ENCODE peak calls at places on chromosomes 3 and 15, in ten cellular contexts. One of them, this sample, is unnamed.

GRCh38 chr15:59885832-59886231 is 118.3 kb upstream of the FOXB1 start:
- DNase-seq in heart right ventricle: no peak
- DNase-seq in mesothelial cell of epicardium: no peak
- DNase-seq in fibroblast of pulmonary artery: peak; percentile 11
- DNase-seq in endothelial cell: peak; percentile 9
- DNase-seq in dorsolateral prefrontal cortex: no peak
- DNase-seq in B cell: no peak
- DNase-seq in fibroblast of mammary gland: peak; percentile 64
- DNase-seq in IMR-90: no peak
- DNase-seq in cardiac fibroblast: peak; percentile 31
- DNase-seq in this sample: no peak

GRCh38 chr3:49021813-49022720 is at the start of gene NDUFAF3:
- DNase-seq in IMR-90: peak; percentile 92
- DNase-seq in endothelial cell: peak; percentile 98
- DNase-seq in cardiac fibroblast: peak; percentile 95
- DNase-seq in heart right ventricle: peak; percentile 95
- DNase-seq in mesothelial cell of epicardium: peak; percentile 96
- DNase-seq in dorsolateral prefrontal cortex: peak; percentile 91
- DNase-seq in fibroblast of pulmonary artery: peak; percentile 95
- DNase-seq in fibroblast of mammary gland: peak; percentile 92
- DNase-seq in B cell: peak; percentile 96
- DNase-seq in this sample: peak; percentile 91

GRCh38 chr3:153090973-153091372 is 71.1 kb upstream of the RAP2B start:
- DNase-seq in mesothelial cell of epicardium: no peak
- DNase-seq in dorsolateral prefrontal cortex: no peak
- DNase-seq in B cell: no peak
- DNase-seq in IMR-90: no peak
- DNase-seq in endothelial cell: no peak
- DNase-seq in fibroblast of mammary gland: no peak
- DNase-seq in heart right ventricle: no peak
- DNase-seq in cardiac fibroblast: no peak
- DNase-seq in fibroblast of pulmonary artery: no peak
- DNase-seq in this sample: no peak

GRCh38 chr15:68787609-68788264 is 33.0 kb downstream of the ANP32A start:
- DNase-seq in mesothelial cell of epicardium: no peak
- DNase-seq in endothelial cell: no peak
- DNase-seq in IMR-90: no peak
- DNase-seq in cardiac fibroblast: no peak
- DNase-seq in heart right ventricle: no peak
- DNase-seq in fibroblast of mammary gland: no peak
- DNase-seq in dorsolateral prefrontal cortex: no peak
- DNase-seq in fibroblast of pulmonary artery: no peak
- DNase-seq in B cell: no peak
- DNase-seq in this sample: no peak

GRCh38 chr3:36815375-36815774 is 51.0 kb upstream of the DCLK3 start:
- DNase-seq in endothelial cell: no peak
- DNase-seq in dorsolateral prefrontal cortex: no peak
- DNase-seq in IMR-90: no peak
- DNase-seq in heart right ventricle: no peak
- DNase-seq in B cell: no peak
- DNase-seq in cardiac fibroblast: no peak
- DNase-seq in fibroblast of pulmonary artery: no peak
- DNase-seq in fibroblast of mammary gland: no peak
- DNase-seq in mesothelial cell of epicardium: no peak
- DNase-seq in this sample: no peak

GRCh38 chr3:8632402-8633237 is 12.0 kb downstream of the SSUH2 start:
- DNase-seq in cardiac fibroblast: no peak
- DNase-seq in mesothelial cell of epicardium: no peak
- DNase-seq in B cell: no peak
- DNase-seq in heart right ventricle: no peak
- DNase-seq in fibroblast of mammary gland: no peak
- DNase-seq in dorsolateral prefrontal cortex: no peak
- DNase-seq in endothelial cell: no peak
- DNase-seq in fibroblast of pulmonary artery: no peak
- DNase-seq in IMR-90: no peak
- DNase-seq in this sample: no peak

GRCh38 chr3:66985336-66985920 is 12.7 kb upstream of the KBTBD8 start:
- DNase-seq in dorsolateral prefrontal cortex: no peak
- DNase-seq in cardiac fibroblast: peak; percentile 41
- DNase-seq in IMR-90: no peak
- DNase-seq in heart right ventricle: no peak
- DNase-seq in fibroblast of pulmonary artery: no peak
- DNase-seq in B cell: no peak
- DNase-seq in fibroblast of mammary gland: peak; percentile 5
- DNase-seq in endothelial cell: no peak
- DNase-seq in mesothelial cell of epicardium: no peak
- DNase-seq in this sample: no peak

GRCh38 chr3:50539356-50539838 is 28.1 kb downstream of the C3orf18 start:
- DNase-seq in fibroblast of mammary gland: no peak
- DNase-seq in mesothelial cell of epicardium: no peak
- DNase-seq in B cell: no peak
- DNase-seq in cardiac fibroblast: no peak
- DNase-seq in heart right ventricle: no peak
- DNase-seq in dorsolateral prefrontal cortex: no peak
- DNase-seq in endothelial cell: no peak
- DNase-seq in IMR-90: no peak
- DNase-seq in fibroblast of pulmonary artery: no peak
- DNase-seq in this sample: no peak

GRCh38 chr3:129015388-129016105 is 14.4 kb downstream of the EFCC1 start:
- DNase-seq in fibroblast of mammary gland: no peak
- DNase-seq in B cell: no peak
- DNase-seq in IMR-90: no peak
- DNase-seq in dorsolateral prefrontal cortex: no peak
- DNase-seq in heart right ventricle: peak; percentile 59
- DNase-seq in mesothelial cell of epicardium: no peak
- DNase-seq in cardiac fibroblast: no peak
- DNase-seq in fibroblast of pulmonary artery: peak; percentile 20
- DNase-seq in endothelial cell: peak; percentile 71
- DNase-seq in this sample: no peak

GRCh38 chr3:124260206-124260915 is 268.4 kb upstream of the ROPN1 start:
- DNase-seq in heart right ventricle: peak; percentile 32
- DNase-seq in cardiac fibroblast: peak; percentile 88
- DNase-seq in endothelial cell: no peak
- DNase-seq in IMR-90: peak; percentile 73
- DNase-seq in mesothelial cell of epicardium: no peak
- DNase-seq in B cell: no peak
- DNase-seq in dorsolateral prefrontal cortex: peak; percentile 64
- DNase-seq in fibroblast of mammary gland: peak; percentile 82
- DNase-seq in fibroblast of pulmonary artery: peak; percentile 80
- DNase-seq in this sample: peak; percentile 81

GRCh38 chr3:194787650-194788049 is 102.0 kb downstream of the FAM43A start:
- DNase-seq in fibroblast of mammary gland: no peak
- DNase-seq in mesothelial cell of epicardium: no peak
- DNase-seq in cardiac fibroblast: no peak
- DNase-seq in B cell: no peak
- DNase-seq in IMR-90: no peak
- DNase-seq in fibroblast of pulmonary artery: no peak
- DNase-seq in dorsolateral prefrontal cortex: no peak
- DNase-seq in endothelial cell: no peak
- DNase-seq in heart right ventricle: no peak
- DNase-seq in this sample: no peak

GRCh38 chr15:76235186-76235826 is 76.0 kb downstream of the ETFA start:
- DNase-seq in cardiac fibroblast: peak; percentile 66
- DNase-seq in B cell: peak; percentile 29
- DNase-seq in endothelial cell: no peak
- DNase-seq in fibroblast of pulmonary artery: peak; percentile 71
- DNase-seq in mesothelial cell of epicardium: no peak
- DNase-seq in dorsolateral prefrontal cortex: no peak
- DNase-seq in heart right ventricle: no peak
- DNase-seq in IMR-90: peak; percentile 53
- DNase-seq in fibroblast of mammary gland: peak; percentile 48
- DNase-seq in this sample: peak; percentile 70

GRCh38 chr3:52349611-52350395 is 33.7 kb downstream of the DNAH1 start:
- DNase-seq in endothelial cell: no peak
- DNase-seq in fibroblast of pulmonary artery: no peak
- DNase-seq in dorsolateral prefrontal cortex: no peak
- DNase-seq in mesothelial cell of epicardium: no peak
- DNase-seq in cardiac fibroblast: no peak
- DNase-seq in IMR-90: no peak
- DNase-seq in fibroblast of mammary gland: no peak
- DNase-seq in B cell: no peak
- DNase-seq in heart right ventricle: no peak
- DNase-seq in this sample: no peak

GRCh38 chr3:156583469-156583868 is 28.6 kb upstream of the SSR3 start:
- DNase-seq in mesothelial cell of epicardium: no peak
- DNase-seq in fibroblast of pulmonary artery: no peak
- DNase-seq in endothelial cell: no peak
- DNase-seq in dorsolateral prefrontal cortex: no peak
- DNase-seq in cardiac fibroblast: no peak
- DNase-seq in B cell: no peak
- DNase-seq in fibroblast of mammary gland: no peak
- DNase-seq in heart right ventricle: no peak
- DNase-seq in IMR-90: no peak
- DNase-seq in this sample: no peak

GRCh38 chr15:63274427-63274826 is 3.0 kb upstream of the APH1B start:
- DNase-seq in fibroblast of mammary gland: no peak
- DNase-seq in IMR-90: no peak
- DNase-seq in mesothelial cell of epicardium: no peak
- DNase-seq in dorsolateral prefrontal cortex: no peak
- DNase-seq in cardiac fibroblast: no peak
- DNase-seq in heart right ventricle: no peak
- DNase-seq in B cell: no peak
- DNase-seq in endothelial cell: no peak
- DNase-seq in fibroblast of pulmonary artery: no peak
- DNase-seq in this sample: no peak

GRCh38 chr3:128969993-128970740 is 23.7 kb downstream of the CFAP92 start:
- DNase-seq in dorsolateral prefrontal cortex: no peak
- DNase-seq in mesothelial cell of epicardium: peak; percentile 73
- DNase-seq in IMR-90: peak; percentile 37
- DNase-seq in heart right ventricle: peak; percentile 29
- DNase-seq in B cell: peak; percentile 77
- DNase-seq in endothelial cell: peak; percentile 55
- DNase-seq in fibroblast of pulmonary artery: peak; percentile 61
- DNase-seq in fibroblast of mammary gland: peak; percentile 42
- DNase-seq in cardiac fibroblast: peak; percentile 60
- DNase-seq in this sample: peak; percentile 17

GRCh38 chr3:5093786-5094185 is 28.3 kb upstream of the ARL8B start:
- DNase-seq in heart right ventricle: no peak
- DNase-seq in endothelial cell: no peak
- DNase-seq in dorsolateral prefrontal cortex: no peak
- DNase-seq in fibroblast of pulmonary artery: no peak
- DNase-seq in IMR-90: no peak
- DNase-seq in mesothelial cell of epicardium: no peak
- DNase-seq in B cell: no peak
- DNase-seq in fibroblast of mammary gland: peak; percentile 14
- DNase-seq in cardiac fibroblast: no peak
- DNase-seq in this sample: no peak

DNA sequence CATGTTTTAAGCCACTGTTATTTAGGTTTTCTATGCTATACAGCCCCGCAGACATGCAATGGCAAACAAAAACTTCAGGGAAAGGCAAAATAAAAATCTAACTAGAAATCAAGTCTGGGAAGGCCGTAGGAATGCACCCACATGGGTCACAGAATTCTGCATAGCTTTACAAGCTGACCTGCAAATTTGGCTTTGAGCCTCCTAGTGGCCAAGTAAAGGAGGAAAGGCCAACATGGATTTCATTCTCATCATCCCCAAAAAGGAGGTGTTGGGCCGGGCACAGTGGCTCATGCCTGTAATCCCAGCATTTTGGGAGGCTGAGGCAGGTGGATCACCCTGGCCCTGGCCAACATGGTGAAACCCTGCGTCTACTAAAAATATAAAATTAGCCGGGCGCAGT is 124.3 kb downstream of the FBLN2 start:
- DNase-seq in IMR-90: no peak
- DNase-seq in cardiac fibroblast: peak; percentile 7
- DNase-seq in mesothelial cell of epicardium: no peak
- DNase-seq in dorsolateral prefrontal cortex: no peak
- DNase-seq in B cell: no peak
- DNase-seq in fibroblast of pulmonary artery: no peak
- DNase-seq in heart right ventricle: no peak
- DNase-seq in endothelial cell: no peak
- DNase-seq in fibroblast of mammary gland: no peak
- DNase-seq in this sample: peak; percentile 14
- TF ChIP-seq CTCF in IMR-90: no peak
- TF ChIP-seq CTCF in cardiac fibroblast: peak; percentile 16
- TF ChIP-seq CTCF in mesothelial cell of epicardium: peak; percentile 44
- TF ChIP-seq CTCF in dorsolateral prefrontal cortex: no peak
- TF ChIP-seq CTCF in B cell: no peak
- TF ChIP-seq CTCF in fibroblast of pulmonary artery: peak; percentile 38
- TF ChIP-seq CTCF in heart right ventricle: no peak
- TF ChIP-seq CTCF in endothelial cell: no peak
- TF ChIP-seq CTCF in fibroblast of mammary gland: peak; percentile 28
- TF ChIP-seq CTCF in this sample: peak; percentile 75

DNA sequence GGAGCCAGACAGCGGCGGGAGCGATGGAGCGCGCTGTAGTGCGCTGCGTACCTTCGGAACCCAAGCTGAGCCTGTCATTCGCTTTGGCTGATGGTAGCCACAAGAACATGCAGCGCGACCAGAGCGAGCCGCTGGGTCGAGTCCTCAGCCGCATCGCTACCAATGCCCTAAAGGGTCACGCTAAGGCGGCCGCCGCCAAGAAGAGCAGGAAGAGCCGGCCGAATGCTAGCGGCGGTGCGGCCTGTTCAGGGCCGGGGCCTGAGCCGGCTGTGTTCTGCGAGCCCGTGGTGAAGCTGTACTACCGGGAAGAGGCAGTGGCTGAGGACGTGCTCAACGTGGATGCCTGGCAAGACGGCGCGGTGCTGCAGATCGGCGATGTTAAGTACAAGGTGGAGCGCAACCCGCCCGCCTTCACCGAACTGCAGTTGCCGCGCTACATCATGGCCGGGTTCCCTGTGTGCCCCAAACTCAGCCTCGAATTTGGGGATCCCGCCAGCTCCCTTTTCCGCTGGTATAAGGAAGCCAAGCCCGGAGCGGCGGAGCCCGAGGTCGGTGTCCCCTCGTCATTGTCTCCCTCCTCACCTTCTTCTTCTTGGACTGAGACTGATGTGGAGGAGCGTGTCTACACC is 499 bp downstream of the PDE12 start:
- DNase-seq in fibroblast of mammary gland: peak; percentile 24
- DNase-seq in cardiac fibroblast: no peak
- DNase-seq in mesothelial cell of epicardium: peak; percentile 55
- DNase-seq in endothelial cell: peak; percentile 41
- DNase-seq in dorsolateral prefrontal cortex: peak; percentile 33
- DNase-seq in heart right ventricle: peak; percentile 36
- DNase-seq in IMR-90: no peak
- DNase-seq in B cell: no peak
- DNase-seq in fibroblast of pulmonary artery: peak; percentile 32
- DNase-seq in this sample: no peak
- TF ChIP-seq CTCF in fibroblast of mammary gland: no peak
- TF ChIP-seq CTCF in cardiac fibroblast: no peak
- TF ChIP-seq CTCF in mesothelial cell of epicardium: no peak
- TF ChIP-seq CTCF in endothelial cell: no peak
- TF ChIP-seq CTCF in dorsolateral prefrontal cortex: no peak
- TF ChIP-seq CTCF in heart right ventricle: no peak
- TF ChIP-seq CTCF in IMR-90: no peak
- TF ChIP-seq CTCF in B cell: no peak
- TF ChIP-seq CTCF in fibroblast of pulmonary artery: no peak
- TF ChIP-seq CTCF in this sample: no peak

GRCh38 chr3:45644467-45645201 is 44.6 kb upstream of the SACM1L start:
- DNase-seq in fibroblast of mammary gland: peak; percentile 93
- DNase-seq in IMR-90: peak; percentile 93
- DNase-seq in endothelial cell: no peak
- DNase-seq in B cell: no peak
- DNase-seq in dorsolateral prefrontal cortex: no peak
- DNase-seq in mesothelial cell of epicardium: no peak
- DNase-seq in heart right ventricle: no peak
- DNase-seq in cardiac fibroblast: peak; percentile 94
- DNase-seq in fibroblast of pulmonary artery: peak; percentile 85
- DNase-seq in this sample: peak; percentile 87
- TF ChIP-seq CTCF in fibroblast of mammary gland: no peak
- TF ChIP-seq CTCF in IMR-90: no peak
- TF ChIP-seq CTCF in endothelial cell: no peak
- TF ChIP-seq CTCF in B cell: no peak
- TF ChIP-seq CTCF in dorsolateral prefrontal cortex: no peak
- TF ChIP-seq CTCF in mesothelial cell of epicardium: no peak
- TF ChIP-seq CTCF in heart right ventricle: no peak
- TF ChIP-seq CTCF in cardiac fibroblast: no peak
- TF ChIP-seq CTCF in fibroblast of pulmonary artery: no peak
- TF ChIP-seq CTCF in this sample: peak; percentile 31

GRCh38 chr15:89863918-89864317 is 29.9 kb downstream of the AP3S2 start:
- DNase-seq in B cell: no peak
- DNase-seq in fibroblast of mammary gland: peak; percentile 33
- DNase-seq in heart right ventricle: no peak
- DNase-seq in fibroblast of pulmonary artery: peak; percentile 40
- DNase-seq in IMR-90: no peak
- DNase-seq in mesothelial cell of epicardium: no peak
- DNase-seq in cardiac fibroblast: peak; percentile 41
- DNase-seq in endothelial cell: no peak
- DNase-seq in dorsolateral prefrontal cortex: no peak
- DNase-seq in this sample: no peak
- TF ChIP-seq CTCF in B cell: no peak
- TF ChIP-seq CTCF in fibroblast of mammary gland: peak; percentile 23
- TF ChIP-seq CTCF in heart right ventricle: no peak
- TF ChIP-seq CTCF in fibroblast of pulmonary artery: peak; percentile 6
- TF ChIP-seq CTCF in IMR-90: no peak
- TF ChIP-seq CTCF in mesothelial cell of epicardium: no peak
- TF ChIP-seq CTCF in cardiac fibroblast: peak; percentile 3
- TF ChIP-seq CTCF in endothelial cell: no peak
- TF ChIP-seq CTCF in dorsolateral prefrontal cortex: no peak
- TF ChIP-seq CTCF in this sample: no peak